ENCODE peak calls at places on chromosomes 6 and 20, in six cellular contexts. Q, F, C, P, Z and I are unnamed samples.

GRCh38 chr20:33689973-33690372 is 3.8 kb upstream of the E2F1 start:
- DNase-seq in C (no peak), F (no peak), Q (peak; percentile 91), Z (no peak), P (peak; percentile 66), I (no peak)

GRCh38 chr6:132749111-132749510 is 8.6 kb downstream of the VNN2 start:
- DNase-seq in Q (peak; percentile 62), C (no peak), F (no peak), P (peak; percentile 58), Z (no peak), I (no peak)

GRCh38 chr20:53934421-53935352 is 135.7 kb downstream of the BCAS1 start:
- DNase-seq in C (no peak), F (no peak), Q (peak; percentile 92), Z (no peak), P (peak; percentile 84), I (no peak)

GRCh38 chr20:51800132-51800721 is 2.1 kb downstream of the SALL4 start:
- DNase-seq in F (peak; percentile 100), C (peak; percentile 97), Z (peak; percentile 86), Q (peak; percentile 61), P (no peak), I (peak; percentile 68)

GRCh38 chr20:34124469-34125249 is 12.6 kb upstream of the EIF2S2 start:
- DNase-seq in C (no peak), Z (no peak), P (no peak), F (no peak), Q (no peak), I (no peak)

GRCh38 chr6:24283043-24283985 is 74.5 kb downstream of the DCDC2 start:
- DNase-seq in Q (peak; percentile 88), P (peak; percentile 61), Z (peak; percentile 45), F (no peak), C (peak; percentile 76), I (peak; percentile 80)

GRCh38 chr6:45569210-45569945 is 191.6 kb upstream of the SUPT3H start:
- DNase-seq in Q (no peak), F (no peak), C (no peak), P (no peak), Z (no peak), I (no peak)

GRCh38 chr20:688809-689208 is 13.2 kb upstream of the SCRT2 start:
- DNase-seq in F (no peak), P (peak; percentile 2), Z (peak; percentile 81), C (peak; percentile 72), Q (no peak), I (no peak)

GRCh38 chr6:1325471-1326309 is 13.8 kb downstream of the FOXQ1 start:
- DNase-seq in C (no peak), F (no peak), P (peak; percentile 93), Q (peak; percentile 33), Z (no peak), I (no peak)

GRCh38 chr20:63248835-63249591 is 5.2 kb downstream of the NKAIN4 start:
- DNase-seq in Z (no peak), Q (no peak), F (no peak), C (no peak), P (no peak), I (no peak)

GRCh38 chr6:44145839-44146238 is 12.8 kb upstream of the CAPN11 start:
- DNase-seq in P (no peak), Q (no peak), F (no peak), C (no peak), Z (no peak), I (no peak)

GRCh38 chr20:41872986-41873385 is 254.8 kb upstream of the CHD6 start:
- DNase-seq in F (no peak), P (no peak), C (no peak), Q (no peak), Z (no peak), I (no peak)
- H2AFZ ChIP-seq in F (peak overlapping the region; percentile 46), P (no peak overlapping the region), C (no peak overlapping the region), Q (no peak overlapping the region), Z (no peak overlapping the region), I (no peak overlapping the region)

GRCh38 chr20:6767166-6767535 is 335 bp upstream of the BMP2 start:
- DNase-seq in Q (no peak), F (no peak), Z (no peak), C (peak; percentile 34), P (no peak), I (no peak)

GRCh38 chr20:6765469-6766058 is 1.9 kb upstream of the BMP2 start:
- DNase-seq in P (peak; percentile 61), Q (peak; percentile 77), C (no peak), Z (peak; percentile 57), F (no peak), I (peak; percentile 66)

GRCh38 chr20:6766433-6766832 is 1.1 kb upstream of the BMP2 start:
- DNase-seq in Z (no peak), Q (no peak), P (no peak), F (no peak), C (no peak), I (no peak)

GRCh38 chr20:6768228-6769185 is 1.0 kb downstream of the BMP2 start:
- DNase-seq in P (peak; percentile 4), Z (peak; percentile 46), Q (peak; percentile 61), F (peak; percentile 65), C (peak; percentile 43), I (no peak)

GRCh38 chr20:6767536-6768227 is at the start of gene BMP2:
- DNase-seq in P (peak; percentile 50), F (peak; percentile 78), C (peak; percentile 44), Z (peak; percentile 68), Q (peak; percentile 74), I (peak; percentile 21)
- H3K18ac ChIP-seq in P (no peak within 1 kb of the TSS), F (peak within 1 kb of the TSS; percentile 43), C (no peak within 1 kb of the TSS), Z (peak within 1 kb of the TSS; percentile 98), Q (peak within 1 kb of the TSS; percentile 71), I (peak within 1 kb of the TSS; percentile 50)

DNA sequence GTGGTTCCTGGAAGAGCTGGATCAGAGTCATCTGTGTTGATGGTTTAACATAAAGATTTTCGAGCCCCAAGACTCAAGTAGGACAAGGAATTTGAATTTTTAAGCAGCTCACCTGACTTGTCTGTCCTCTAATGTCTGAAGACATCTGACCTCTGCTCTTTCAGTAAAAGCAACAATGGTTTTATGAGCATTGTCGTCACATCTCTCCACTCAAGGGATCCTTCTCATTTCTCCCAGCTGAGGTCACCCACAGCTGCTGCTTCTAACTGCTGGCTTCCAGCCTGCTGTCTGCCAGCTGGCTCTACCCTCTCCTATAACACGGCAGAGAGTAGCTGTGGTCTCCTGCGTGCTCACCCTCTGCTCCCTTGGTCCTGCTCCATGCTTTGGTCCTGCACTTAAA is 24.7 kb upstream of the HDAC2 start:
- DNase-seq in C (peak; percentile 54), F (peak; percentile 44), Q (peak; percentile 92), Z (no peak), P (peak; percentile 98), I (peak; percentile 92)
- H2AFZ ChIP-seq in C (no peak overlapping the region), F (peak overlapping the region; percentile 20), Q (peak overlapping the region; percentile 42), Z (peak overlapping the region; percentile 9), P (peak overlapping the region; percentile 76), I (no peak overlapping the region)

GRCh38 chr6:52207066-52207465 is 20.9 kb downstream of the IL17A start:
- DNase-seq in P (no peak), F (no peak), C (no peak), Q (no peak), Z (no peak), I (no peak)

GRCh38 chr6:52201046-52201445 is 14.9 kb downstream of the IL17A start:
- DNase-seq in Z (no peak), F (no peak), P (no peak), Q (no peak), C (no peak), I (no peak)

GRCh38 chr6:52195886-52196285 is 9.7 kb downstream of the IL17A start:
- DNase-seq in Z (no peak), F (no peak), C (no peak), P (no peak), Q (no peak), I (no peak)

GRCh38 chr6:52201493-52201892 is 15.3 kb downstream of the IL17A start:
- DNase-seq in Q (no peak), P (no peak), F (no peak), C (no peak), Z (no peak), I (peak; percentile 92)
- H3K18ac ChIP-seq in Q (no peak overlapping the region), P (no peak overlapping the region), F (no peak overlapping the region), C (no peak overlapping the region), Z (no peak overlapping the region), I (no peak overlapping the region)

DNA sequence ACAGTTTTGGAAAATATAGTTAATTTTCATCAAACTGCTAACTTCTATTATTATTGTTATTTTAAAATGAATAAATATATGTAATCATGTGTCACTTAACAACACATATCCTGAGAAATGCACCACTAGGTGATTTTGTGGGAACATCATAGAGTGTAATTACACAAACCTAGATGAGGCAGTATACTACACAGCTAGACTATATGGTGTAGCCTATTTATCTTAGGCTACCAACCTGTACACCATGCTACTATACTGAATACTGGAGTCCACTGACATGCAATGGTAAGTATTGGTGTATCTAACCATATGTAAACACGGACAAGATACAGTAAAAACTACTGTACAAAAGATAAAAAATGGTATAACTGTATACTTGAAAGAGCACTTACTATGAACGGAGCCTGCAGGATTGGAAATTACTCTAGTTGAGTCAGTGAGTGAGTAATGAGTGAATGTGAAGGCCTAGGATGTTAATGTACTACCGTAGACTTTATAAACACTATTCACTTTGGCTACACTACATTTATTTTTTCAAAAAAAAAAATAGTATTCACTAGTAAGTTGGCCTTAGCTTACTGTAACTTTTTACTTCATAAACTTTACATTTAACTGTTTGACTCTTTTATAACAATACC is 72.4 kb downstream of the ASCC3 start:
- DNase-seq in P (peak; percentile 86), C (no peak), Z (no peak), Q (peak; percentile 63), F (no peak), I (no peak)
- H2AFZ ChIP-seq in P (no peak overlapping the region), C (no peak overlapping the region), Z (no peak overlapping the region), Q (no peak overlapping the region), F (no peak overlapping the region), I (no peak overlapping the region)

GRCh38 chr20:47359533-47360206 is 3.2 kb upstream of the ZMYND8 start:
- DNase-seq in Z (no peak), F (no peak), P (no peak), C (no peak), Q (no peak), I (no peak)
- H3K18ac ChIP-seq in Z (peak overlapping the region; percentile 5), F (peak overlapping the region; percentile 60), P (peak overlapping the region; percentile 91), C (peak overlapping the region; percentile 30), Q (peak overlapping the region; percentile 100), I (peak overlapping the region; percentile 82)

DNA sequence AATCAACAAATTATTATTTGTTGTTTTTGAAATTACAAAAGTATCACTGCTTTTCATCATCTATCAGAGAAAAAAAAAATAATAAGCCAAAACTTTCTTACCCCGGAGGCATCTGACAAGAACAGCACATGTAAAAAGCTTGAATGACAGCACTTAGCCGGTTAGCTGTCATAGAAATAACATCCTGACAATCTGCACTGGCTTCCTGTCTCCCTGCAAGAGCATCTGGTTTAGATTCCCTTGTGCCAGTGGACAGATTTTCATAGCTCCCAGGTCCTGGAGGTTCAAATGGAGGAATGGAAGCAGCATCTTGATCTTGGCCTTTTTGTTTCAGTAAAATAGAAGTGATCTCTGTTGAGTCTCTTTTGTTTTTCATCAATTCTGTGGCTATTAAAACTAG is 74.8 kb downstream of the HACE1 start:
- DNase-seq in P (peak; percentile 41), Z (no peak), C (no peak), F (no peak), Q (peak; percentile 13), I (peak; percentile 56)
- H2AFZ ChIP-seq in P (peak overlapping the region; percentile 65), Z (no peak overlapping the region), C (no peak overlapping the region), F (no peak overlapping the region), Q (no peak overlapping the region), I (no peak overlapping the region)